ENCODE peak calls at places on chromosomes 16 and 17, in four cellular contexts. One of them, this sample, is unnamed.

GRCh38 chr17:37480427-37480826 is 9.3 kb upstream of the DUSP14 start:
- DNase-seq in PC-3: no peak
- DNase-seq in SK-N-SH: no peak
- DNase-seq in IMR-90: no peak
- DNase-seq in this sample: no peak

GRCh38 chr17:63489291-63489690 is 12.4 kb downstream of the ACE start:
- DNase-seq in PC-3: no peak
- DNase-seq in SK-N-SH: no peak
- DNase-seq in IMR-90: no peak
- DNase-seq in this sample: peak

GRCh38 chr16:86971251-86971650 is 345.9 kb downstream of the C16orf95 start:
- DNase-seq in IMR-90: no peak
- DNase-seq in PC-3: no peak
- DNase-seq in SK-N-SH: no peak
- DNase-seq in this sample: peak

GRCh38 chr16:11306997-11307638 is 26.0 kb upstream of the PRM1 start:
- DNase-seq in SK-N-SH: no peak
- DNase-seq in PC-3: no peak
- DNase-seq in IMR-90: no peak
- DNase-seq in this sample: peak

GRCh38 chr17:61249649-61250301 is 149.9 kb upstream of the TBX2 start:
- DNase-seq in IMR-90: no peak
- DNase-seq in SK-N-SH: no peak
- DNase-seq in PC-3: no peak
- DNase-seq in this sample: no peak

GRCh38 chr16:24991349-24991748 is 23.8 kb downstream of the ARHGAP17 start:
- DNase-seq in SK-N-SH: no peak
- DNase-seq in IMR-90: no peak
- DNase-seq in PC-3: no peak
- DNase-seq in this sample: no peak

GRCh38 chr16:23729503-23730424 is 16.7 kb upstream of the ERN2 start:
- DNase-seq in SK-N-SH: no peak
- DNase-seq in IMR-90: peak
- DNase-seq in PC-3: peak
- DNase-seq in this sample: no peak

GRCh38 chr16:31461201-31461920 is 2.1 kb downstream of the ARMC5 start:
- DNase-seq in SK-N-SH: no peak
- DNase-seq in PC-3: no peak
- DNase-seq in IMR-90: no peak
- DNase-seq in this sample: no peak

GRCh38 chr17:69608808-69609494 is 194.5 kb downstream of the MAP2K6 start:
- DNase-seq in SK-N-SH: no peak
- DNase-seq in IMR-90: peak
- DNase-seq in PC-3: peak
- DNase-seq in this sample: peak

GRCh38 chr16:50015631-50016030 is 9.4 kb upstream of the CNEP1R1 start:
- DNase-seq in IMR-90: no peak
- DNase-seq in PC-3: no peak
- DNase-seq in SK-N-SH: no peak
- DNase-seq in this sample: no peak

GRCh38 chr17:48299760-48300159 is 130.3 kb downstream of the SKAP1 start:
- DNase-seq in SK-N-SH: no peak
- DNase-seq in IMR-90: no peak
- DNase-seq in PC-3: no peak
- DNase-seq in this sample: no peak

GRCh38 chr17:41360291-41360995 is 9.2 kb downstream of the KRT33B start:
- DNase-seq in SK-N-SH: no peak
- DNase-seq in IMR-90: peak
- DNase-seq in PC-3: peak
- DNase-seq in this sample: no peak

GRCh38 chr17:63853260-63853659 is 10.8 kb upstream of the SMARCD2 start:
- DNase-seq in PC-3: no peak
- DNase-seq in SK-N-SH: no peak
- DNase-seq in IMR-90: no peak
- DNase-seq in this sample: no peak

GRCh38 chr16:69435977-69436729 is 11.7 kb downstream of the CYB5B start:
- DNase-seq in IMR-90: no peak
- DNase-seq in PC-3: no peak
- DNase-seq in SK-N-SH: no peak
- DNase-seq in this sample: no peak

GRCh38 chr17:2195729-2196128 is 107.9 kb downstream of the SMG6 start:
- DNase-seq in SK-N-SH: no peak
- DNase-seq in PC-3: peak
- DNase-seq in IMR-90: no peak
- DNase-seq in this sample: no peak

GRCh38 chr16:67277294-67277998 is 1.9 kb upstream of the PLEKHG4 start:
- DNase-seq in IMR-90: peak
- DNase-seq in SK-N-SH: no peak
- DNase-seq in PC-3: peak
- DNase-seq in this sample: peak

GRCh38 chr17:30151471-30151870 is 34.9 kb downstream of the NSRP1 start:
- DNase-seq in IMR-90: no peak
- DNase-seq in SK-N-SH: no peak
- DNase-seq in PC-3: no peak
- DNase-seq in this sample: no peak

GRCh38 chr16:66695935-66696668 is 441 bp downstream of the CMTM4 start:
- DNase-seq in SK-N-SH: no peak
- DNase-seq in PC-3: peak
- DNase-seq in IMR-90: no peak
- DNase-seq in this sample: no peak

GRCh38 chr16:31253642-31254045 is 6.1 kb upstream of the ITGAM start:
- DNase-seq in PC-3: no peak
- DNase-seq in SK-N-SH: no peak
- DNase-seq in IMR-90: no peak
- DNase-seq in this sample: peak

GRCh38 chr17:20908373-20909273 is 134.2 kb downstream of the USP22 start:
- DNase-seq in IMR-90: peak
- DNase-seq in SK-N-SH: peak
- DNase-seq in PC-3: peak
- DNase-seq in this sample: peak

GRCh38 chr17:77210331-77210730 is 69.6 kb downstream of the SEC14L1 start:
- DNase-seq in PC-3: no peak
- DNase-seq in IMR-90: no peak
- DNase-seq in SK-N-SH: no peak
- DNase-seq in this sample: peak

GRCh38 chr16:86298166-86299131 is 211.9 kb upstream of the FOXF1 start:
- DNase-seq in IMR-90: peak
- DNase-seq in SK-N-SH: no peak
- DNase-seq in PC-3: no peak
- DNase-seq in this sample: no peak

GRCh38 chr17:75668489-75668888 is 1.4 kb downstream of the SAP30BP start:
- DNase-seq in PC-3: no peak
- DNase-seq in SK-N-SH: no peak
- DNase-seq in IMR-90: no peak
- DNase-seq in this sample: no peak

GRCh38 chr16:4813251-4814003 is 11.0 kb upstream of the ROGDI start:
- DNase-seq in SK-N-SH: no peak
- DNase-seq in PC-3: no peak
- DNase-seq in IMR-90: no peak
- DNase-seq in this sample: no peak

GRCh38 chr16:20740007-20740883 is 1.4 kb downstream of the THUMPD1 start:
- DNase-seq in IMR-90: no peak
- DNase-seq in SK-N-SH: peak
- DNase-seq in PC-3: peak
- DNase-seq in this sample: peak

GRCh38 chr17:28473542-28473941 is at the start of gene SLC13A2:
- DNase-seq in SK-N-SH: no peak
- DNase-seq in IMR-90: no peak
- DNase-seq in PC-3: no peak
- DNase-seq in this sample: no peak
- H2AFZ ChIP-seq in SK-N-SH: no peak
- H2AFZ ChIP-seq in IMR-90: no peak
- H2AFZ ChIP-seq in PC-3: no peak
- H2AFZ ChIP-seq in this sample: no peak

DNA sequence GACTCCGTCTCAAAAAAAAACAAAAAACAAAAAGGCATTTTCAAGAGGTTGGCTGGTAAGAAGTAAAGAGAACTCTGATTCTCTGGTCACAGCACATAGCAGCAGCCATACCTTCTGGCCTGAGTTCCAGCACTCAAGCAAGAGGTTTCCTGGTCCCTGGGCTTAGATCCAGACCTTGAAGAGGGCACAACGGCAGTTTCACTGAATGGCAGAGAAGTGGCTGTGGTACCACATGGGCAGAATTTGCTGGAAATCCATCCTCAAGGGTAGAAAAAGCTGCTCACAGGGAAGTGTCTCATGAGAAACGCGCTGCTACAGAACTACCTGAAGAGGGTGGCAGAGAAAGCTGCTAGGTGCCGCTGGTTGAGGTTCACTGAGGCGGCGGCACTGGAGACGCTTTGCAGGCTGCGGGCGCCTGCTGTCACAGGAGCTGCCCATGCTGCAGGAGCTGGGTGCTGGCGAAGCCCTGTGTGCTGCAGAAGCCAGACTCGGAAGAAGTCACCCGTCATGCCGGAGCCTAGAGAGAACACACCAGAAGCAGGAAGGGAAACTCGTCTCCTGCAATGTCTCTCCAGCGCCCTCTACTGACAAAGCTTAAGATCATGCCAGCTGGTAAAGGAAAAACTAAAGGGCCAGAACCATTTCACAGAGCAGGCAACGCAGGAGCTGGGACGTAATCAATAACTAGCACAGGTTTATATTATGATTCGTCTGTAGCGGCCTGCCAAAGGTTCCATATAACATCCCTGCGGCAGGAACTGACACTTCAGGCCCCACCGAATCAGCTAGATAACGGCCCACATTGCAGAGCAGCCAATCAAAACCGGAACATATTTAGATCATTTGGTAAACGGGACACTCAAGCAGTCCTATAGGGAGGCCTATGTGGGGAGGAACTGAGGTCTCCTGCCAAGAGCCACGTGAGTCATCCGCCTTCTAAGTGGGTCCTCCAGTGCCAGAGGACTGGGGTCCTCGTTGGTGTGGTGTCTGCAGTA is 5.4 kb upstream of the ZNF213 start:
- DNase-seq in SK-N-SH: peak
- DNase-seq in IMR-90: peak
- DNase-seq in PC-3: peak
- DNase-seq in this sample: peak
- H2AFZ ChIP-seq in SK-N-SH: no peak
- H2AFZ ChIP-seq in IMR-90: peak
- H2AFZ ChIP-seq in PC-3: peak
- H2AFZ ChIP-seq in this sample: peak

GRCh38 chr16:3589441-3589921 is 12.3 kb upstream of the NLRC3 start:
- DNase-seq in IMR-90: no peak
- DNase-seq in PC-3: no peak
- DNase-seq in SK-N-SH: no peak
- DNase-seq in this sample: peak

GRCh38 chr16:3589001-3589400 is 11.8 kb upstream of the NLRC3 start:
- DNase-seq in SK-N-SH: no peak
- DNase-seq in PC-3: no peak
- DNase-seq in IMR-90: no peak
- DNase-seq in this sample: no peak

GRCh38 chr16:3589991-3590701 is 12.9 kb upstream of the NLRC3 start:
- DNase-seq in IMR-90: no peak
- DNase-seq in PC-3: no peak
- DNase-seq in SK-N-SH: no peak
- DNase-seq in this sample: peak

GRCh38 chr16:3584412-3584811 is 7.2 kb upstream of the NLRC3 start:
- DNase-seq in PC-3: no peak
- DNase-seq in IMR-90: no peak
- DNase-seq in SK-N-SH: no peak
- DNase-seq in this sample: no peak

DNA sequence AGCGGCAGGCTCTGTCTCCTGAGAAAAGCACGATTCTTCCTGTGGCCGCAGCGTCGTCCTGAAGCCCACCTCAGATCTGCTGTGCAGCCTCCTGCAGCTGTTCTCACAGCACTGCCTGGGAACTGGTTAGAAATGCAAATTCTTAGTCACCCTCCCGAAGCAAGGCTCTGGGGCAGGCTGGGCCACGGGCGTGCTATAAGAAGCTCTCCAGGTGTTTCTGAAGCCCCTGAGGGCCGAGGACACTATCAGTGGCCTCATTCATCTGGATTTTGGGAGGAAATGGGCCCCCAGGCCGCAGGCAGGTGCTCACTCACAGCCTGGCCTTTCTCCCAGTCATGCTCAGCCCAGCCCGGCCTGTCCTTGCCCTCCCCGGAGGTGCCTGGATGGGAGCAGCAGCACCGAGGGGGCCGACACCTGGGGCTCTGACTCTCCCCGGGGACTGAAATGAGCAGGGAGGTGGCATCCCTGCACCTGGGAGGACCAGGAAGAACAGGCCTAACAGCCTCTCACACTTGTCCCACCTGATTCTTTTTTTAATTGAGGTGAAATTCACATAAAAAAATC is 10.4 kb upstream of the NLRC3 start:
- DNase-seq in IMR-90: no peak
- DNase-seq in SK-N-SH: no peak
- DNase-seq in PC-3: no peak
- DNase-seq in this sample: peak
- H2AFZ ChIP-seq in IMR-90: no peak
- H2AFZ ChIP-seq in SK-N-SH: no peak
- H2AFZ ChIP-seq in PC-3: no peak
- H2AFZ ChIP-seq in this sample: no peak

GRCh38 chr16:22293137-22294106 is 3.8 kb upstream of the POLR3E start:
- DNase-seq in PC-3: no peak
- DNase-seq in SK-N-SH: no peak
- DNase-seq in IMR-90: no peak
- DNase-seq in this sample: no peak

GRCh38 chr16:22297871-22298733 is 893 bp downstream of the POLR3E start:
- DNase-seq in PC-3: peak
- DNase-seq in IMR-90: peak
- DNase-seq in SK-N-SH: peak
- DNase-seq in this sample: peak

GRCh38 chr16:22299036-22299435 is 1.8 kb downstream of the POLR3E start:
- DNase-seq in IMR-90: no peak
- DNase-seq in PC-3: no peak
- DNase-seq in SK-N-SH: no peak
- DNase-seq in this sample: no peak

GRCh38 chr16:22297114-22297870 is at the start of gene POLR3E:
- DNase-seq in SK-N-SH: peak
- DNase-seq in IMR-90: peak
- DNase-seq in PC-3: peak
- DNase-seq in this sample: peak

DNA sequence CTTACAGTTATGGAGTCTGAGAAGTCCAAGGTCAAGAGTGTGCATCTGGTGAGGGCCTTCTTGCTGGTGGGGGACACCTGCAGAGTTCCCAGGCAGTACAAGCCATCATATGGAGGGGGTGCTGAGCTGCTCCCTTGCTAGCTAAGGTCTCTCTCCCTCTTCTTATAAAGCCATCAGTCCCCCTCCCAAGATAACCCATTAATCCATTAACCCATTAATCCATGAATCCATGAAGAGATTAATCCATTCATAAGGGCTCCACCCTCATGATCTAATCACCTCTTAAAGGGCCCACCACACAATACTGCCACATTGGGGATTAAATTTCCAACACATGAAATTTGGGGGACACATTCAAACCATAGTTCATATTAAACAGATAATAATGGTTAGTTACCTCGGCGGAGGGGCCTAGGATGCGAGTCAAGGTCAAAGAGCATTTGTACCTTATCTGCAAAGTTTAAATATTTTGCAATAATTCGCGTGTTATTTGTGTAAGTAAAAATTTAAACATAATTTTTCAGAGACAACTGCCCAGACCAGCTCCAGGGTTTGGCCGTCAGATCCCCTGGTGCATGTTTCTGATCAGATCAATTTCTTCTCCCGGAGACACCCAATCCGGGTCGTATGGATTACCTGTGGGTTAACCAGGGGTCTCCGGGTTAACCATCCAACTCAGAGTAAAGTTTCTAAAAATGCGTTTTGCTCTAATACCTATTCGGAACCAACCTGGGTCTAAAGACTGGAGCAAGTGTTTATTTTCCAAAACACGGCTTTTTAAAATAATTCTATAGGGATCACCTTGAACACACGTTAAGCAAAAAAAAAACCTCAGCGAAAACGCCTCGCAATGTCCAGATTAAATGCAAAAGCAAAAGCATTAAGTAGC is 740 bp upstream of the POLR3E start:
- DNase-seq in IMR-90: no peak
- DNase-seq in SK-N-SH: no peak
- DNase-seq in PC-3: no peak
- DNase-seq in this sample: no peak
- H2AFZ ChIP-seq in IMR-90: peak
- H2AFZ ChIP-seq in SK-N-SH: peak
- H2AFZ ChIP-seq in PC-3: peak
- H2AFZ ChIP-seq in this sample: peak